ENCODE peak calls at places on chromosomes 2 and 18, in nine cellular contexts. One of them, this sample, is unnamed.

GRCh38 chr2:150482667-150483260 is 4.7 kb downstream of the RND3 start:
- DNase-seq in sciatic nerve: no peak
- DNase-seq in posterior vena cava: no peak
- DNase-seq in tibial nerve: no peak
- DNase-seq in A549: no peak
- DNase-seq in cardiac fibroblast: peak
- DNase-seq in T-helper 1 cell: no peak
- DNase-seq in GM20000: no peak
- DNase-seq in NCI-H1105: no peak
- DNase-seq in this sample: no peak

GRCh38 chr2:20494246-20494645 is 47.4 kb downstream of the RHOB start:
- DNase-seq in sciatic nerve: no peak
- DNase-seq in posterior vena cava: no peak
- DNase-seq in tibial nerve: no peak
- DNase-seq in A549: no peak
- DNase-seq in cardiac fibroblast: peak
- DNase-seq in T-helper 1 cell: no peak
- DNase-seq in GM20000: no peak
- DNase-seq in NCI-H1105: no peak
- DNase-seq in this sample: no peak

GRCh38 chr2:205700331-205701132 is 18.2 kb downstream of the NRP2 start:
- DNase-seq in sciatic nerve: no peak
- DNase-seq in posterior vena cava: peak
- DNase-seq in tibial nerve: no peak
- DNase-seq in A549: peak
- DNase-seq in cardiac fibroblast: peak
- DNase-seq in T-helper 1 cell: no peak
- DNase-seq in GM20000: no peak
- DNase-seq in NCI-H1105: no peak
- DNase-seq in this sample: no peak

GRCh38 chr2:108573070-108573469 is 38.8 kb downstream of the LIMS1 start:
- DNase-seq in sciatic nerve: no peak
- DNase-seq in posterior vena cava: no peak
- DNase-seq in tibial nerve: no peak
- DNase-seq in A549: no peak
- DNase-seq in cardiac fibroblast: peak
- DNase-seq in T-helper 1 cell: no peak
- DNase-seq in GM20000: no peak
- DNase-seq in NCI-H1105: no peak
- DNase-seq in this sample: no peak

GRCh38 chr2:33212151-33212550 is 264.3 kb upstream of the RASGRP3 start:
- DNase-seq in sciatic nerve: no peak
- DNase-seq in posterior vena cava: no peak
- DNase-seq in tibial nerve: no peak
- DNase-seq in A549: peak
- DNase-seq in cardiac fibroblast: peak
- DNase-seq in T-helper 1 cell: no peak
- DNase-seq in GM20000: no peak
- DNase-seq in NCI-H1105: no peak
- DNase-seq in this sample: no peak

GRCh38 chr2:48515588-48515987 is 14.4 kb upstream of the STON1 start:
- DNase-seq in sciatic nerve: no peak
- DNase-seq in posterior vena cava: no peak
- DNase-seq in tibial nerve: no peak
- DNase-seq in A549: no peak
- DNase-seq in cardiac fibroblast: no peak
- DNase-seq in T-helper 1 cell: no peak
- DNase-seq in GM20000: no peak
- DNase-seq in NCI-H1105: no peak
- DNase-seq in this sample: no peak

GRCh38 chr2:134774786-134775641 is 56.2 kb upstream of the TMEM163 start:
- DNase-seq in sciatic nerve: no peak
- DNase-seq in posterior vena cava: no peak
- DNase-seq in tibial nerve: no peak
- DNase-seq in A549: no peak
- DNase-seq in cardiac fibroblast: peak
- DNase-seq in T-helper 1 cell: no peak
- DNase-seq in GM20000: no peak
- DNase-seq in NCI-H1105: no peak
- DNase-seq in this sample: no peak

GRCh38 chr2:239196474-239197021 is 204.3 kb downstream of the HDAC4 start:
- DNase-seq in sciatic nerve: peak
- DNase-seq in posterior vena cava: peak
- DNase-seq in tibial nerve: no peak
- DNase-seq in A549: no peak
- DNase-seq in cardiac fibroblast: no peak
- DNase-seq in T-helper 1 cell: no peak
- DNase-seq in GM20000: no peak
- DNase-seq in NCI-H1105: no peak
- DNase-seq in this sample: peak

GRCh38 chr2:236745420-236746210 is 176.0 kb downstream of the ACKR3 start:
- DNase-seq in sciatic nerve: no peak
- DNase-seq in posterior vena cava: no peak
- DNase-seq in tibial nerve: no peak
- DNase-seq in A549: peak
- DNase-seq in cardiac fibroblast: peak
- DNase-seq in T-helper 1 cell: no peak
- DNase-seq in GM20000: no peak
- DNase-seq in NCI-H1105: no peak
- DNase-seq in this sample: no peak

GRCh38 chr18:629303-630150 is 27.9 kb upstream of the TYMS start:
- DNase-seq in sciatic nerve: no peak
- DNase-seq in posterior vena cava: no peak
- DNase-seq in tibial nerve: no peak
- DNase-seq in A549: peak
- DNase-seq in cardiac fibroblast: no peak
- DNase-seq in T-helper 1 cell: no peak
- DNase-seq in GM20000: no peak
- DNase-seq in NCI-H1105: no peak
- DNase-seq in this sample: no peak

GRCh38 chr2:126824663-126825062 is 74.0 kb upstream of the TEX51 start:
- DNase-seq in sciatic nerve: no peak
- DNase-seq in posterior vena cava: no peak
- DNase-seq in tibial nerve: no peak
- DNase-seq in A549: no peak
- DNase-seq in cardiac fibroblast: no peak
- DNase-seq in T-helper 1 cell: no peak
- DNase-seq in GM20000: no peak
- DNase-seq in NCI-H1105: no peak
- DNase-seq in this sample: no peak

GRCh38 chr2:61277756-61278155 is 115.8 kb downstream of the C2orf74 start:
- DNase-seq in sciatic nerve: no peak
- DNase-seq in posterior vena cava: no peak
- DNase-seq in tibial nerve: no peak
- DNase-seq in A549: no peak
- DNase-seq in cardiac fibroblast: no peak
- DNase-seq in T-helper 1 cell: no peak
- DNase-seq in GM20000: no peak
- DNase-seq in NCI-H1105: no peak
- DNase-seq in this sample: no peak

GRCh38 chr2:88059979-88060906 is 4.7 kb upstream of the KRCC1 start:
- DNase-seq in sciatic nerve: no peak
- DNase-seq in posterior vena cava: no peak
- DNase-seq in tibial nerve: no peak
- DNase-seq in A549: peak
- DNase-seq in cardiac fibroblast: peak
- DNase-seq in T-helper 1 cell: peak
- DNase-seq in GM20000: peak
- DNase-seq in NCI-H1105: peak
- DNase-seq in this sample: no peak

GRCh38 chr2:128069769-128070168 is 21.2 kb upstream of the UGGT1 start:
- DNase-seq in sciatic nerve: no peak
- DNase-seq in posterior vena cava: no peak
- DNase-seq in tibial nerve: no peak
- DNase-seq in A549: no peak
- DNase-seq in cardiac fibroblast: peak
- DNase-seq in T-helper 1 cell: no peak
- DNase-seq in GM20000: no peak
- DNase-seq in NCI-H1105: no peak
- DNase-seq in this sample: no peak

GRCh38 chr2:161351678-161352077 is 43.5 kb downstream of the PSMD14 start:
- DNase-seq in sciatic nerve: no peak
- DNase-seq in posterior vena cava: no peak
- DNase-seq in tibial nerve: no peak
- DNase-seq in A549: no peak
- DNase-seq in cardiac fibroblast: no peak
- DNase-seq in T-helper 1 cell: no peak
- DNase-seq in GM20000: no peak
- DNase-seq in NCI-H1105: no peak
- DNase-seq in this sample: no peak